ENCODE peak calls at places on chromosome 2, in four cellular contexts. S is MM.1S, G is testis, E is Panc1. D is an unnamed sample. For H3K4me1 and H3K36me3, the result is how much of the 10 kb centered on the place peaks cover.

GRCh38 chr2:112690853-112691390 is 29.9 kb upstream of the NT5DC4 start:
- DNase-seq in E (peak), G (peak), S (peak), D (peak)

GRCh38 chr2:232232915-232233314 is 145.6 kb upstream of the ALPP start:
- DNase-seq in S (no peak), E (no peak), G (no peak), D (no peak)

GRCh38 chr2:111636905-111637304 is 247.1 kb downstream of the ANAPC1 start:
- DNase-seq in S (no peak), E (no peak), G (no peak), D (no peak)

GRCh38 chr2:221042926-221043325 is 529.2 kb downstream of the EPHA4 start:
- DNase-seq in G (peak), E (no peak), S (no peak), D (no peak)

GRCh38 chr2:27041708-27042107 is 8.9 kb downstream of the TMEM214 start:
- DNase-seq in S (no peak), G (no peak), E (no peak), D (no peak)

GRCh38 chr2:195411219-195411687 is 245.8 kb upstream of the SLC39A10 start:
- DNase-seq in S (no peak), G (no peak), E (no peak), D (no peak)

GRCh38 chr2:70896765-70897202 is 38.9 kb upstream of the ATP6V1B1 start:
- DNase-seq in G (no peak), S (no peak), E (no peak), D (peak)

GRCh38 chr2:203759692-203760365 is 53.4 kb downstream of the CD28 start:
- DNase-seq in S (no peak), G (no peak), E (no peak), D (no peak)

GRCh38 chr2:63699549-63699839 is 110.7 kb downstream of the MDH1 start:
- DNase-seq in E (no peak), S (no peak), G (no peak), D (no peak)

GRCh38 chr2:132037527-132038178 is 124.1 kb downstream of the ANKRD30BL start:
- DNase-seq in G (peak), E (no peak), S (peak), D (peak)

GRCh38 chr2:168698959-168699358 is 103.5 kb upstream of the NOSTRIN start:
- DNase-seq in S (no peak), G (no peak), E (no peak), D (no peak)

GRCh38 chr2:187873132-187873531 is 318.9 kb upstream of the TFPI start:
- DNase-seq in E (no peak), S (no peak), G (no peak), D (no peak)

GRCh38 chr2:27701676-27702075 is 38.0 kb downstream of the SLC4A1AP start:
- DNase-seq in G (no peak), S (no peak), E (no peak), D (no peak)

GRCh38 chr2:217935245-217935879 is 67.4 kb downstream of the TNS1 start:
- DNase-seq in G (no peak), S (no peak), E (no peak), D (no peak)

GRCh38 chr2:232838406-232838874 is 31.6 kb upstream of the SNORC start:
- DNase-seq in S (peak), E (no peak), G (no peak), D (no peak)

GRCh38 chr2:238939074-238939473 is 91.2 kb downstream of the TWIST2 start:
- DNase-seq in G (no peak), E (no peak), S (no peak), D (peak)

GRCh38 chr2:203352604-203353255 is 24.5 kb downstream of the ABI2 start:
- DNase-seq in G (no peak), S (no peak), E (peak), D (no peak)

GRCh38 chr2:7418343-7418742 is 501.1 kb downstream of the RNF144A start:
- DNase-seq in G (no peak), E (no peak), S (no peak), D (no peak)

GRCh38 chr2:16429002-16429401 is 236.6 kb downstream of the CYRIA start:
- DNase-seq in G (no peak), E (no peak), S (no peak), D (no peak)

GRCh38 chr2:231168460-231169139 is 29.8 kb upstream of the ARMC9 start:
- DNase-seq in G (no peak), E (no peak), S (no peak), D (no peak)

GRCh38 chr2:231169475-231169874 is 29.0 kb upstream of the ARMC9 start:
- DNase-seq in G (no peak), S (no peak), E (no peak), D (no peak)

GRCh38 chr2:231170058-231170457 is 28.4 kb upstream of the ARMC9 start:
- DNase-seq in S (no peak), G (no peak), E (no peak), D (no peak)

GRCh38 chr2:231172020-231172419 is 26.4 kb upstream of the ARMC9 start:
- DNase-seq in S (no peak), G (no peak), E (no peak), D (no peak)

DNA sequence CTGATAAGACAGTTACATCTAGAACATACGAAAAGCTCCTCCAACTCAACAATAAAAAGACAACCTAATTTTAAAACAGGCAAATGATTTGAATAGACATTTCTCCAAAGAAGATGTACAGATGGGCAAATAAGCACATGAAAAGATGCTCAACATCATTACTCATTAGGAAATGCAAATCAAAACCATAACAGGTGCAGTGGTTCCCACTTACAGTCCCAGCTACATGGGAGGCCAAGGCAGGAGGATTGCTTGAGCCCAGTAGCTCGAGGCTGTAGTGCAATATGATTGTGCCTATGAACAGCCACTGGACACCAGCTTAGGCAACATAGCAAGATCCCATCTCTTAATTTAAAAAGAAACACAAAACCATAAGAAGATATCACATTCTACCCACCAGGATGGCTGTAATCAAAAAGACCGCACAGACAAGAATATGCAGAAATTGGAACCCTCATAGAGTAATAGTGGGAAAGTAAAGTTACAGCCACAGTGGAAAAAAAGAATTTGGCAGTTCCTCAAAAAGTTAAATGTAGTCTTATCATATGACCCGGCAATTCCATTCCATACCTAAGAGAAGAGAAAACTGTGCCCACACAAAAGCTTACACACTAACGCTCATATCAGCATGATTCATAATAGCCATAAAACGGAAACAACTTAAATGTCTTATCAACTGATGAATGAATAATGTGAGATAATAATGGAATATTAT is 30.5 kb upstream of the ARMC9 start:
- DNase-seq in S (no peak), E (no peak), G (no peak), D (no peak)
- H3K27ac ChIP-seq in S (no peak), E (no peak), G (no peak), D (no peak)

DNA sequence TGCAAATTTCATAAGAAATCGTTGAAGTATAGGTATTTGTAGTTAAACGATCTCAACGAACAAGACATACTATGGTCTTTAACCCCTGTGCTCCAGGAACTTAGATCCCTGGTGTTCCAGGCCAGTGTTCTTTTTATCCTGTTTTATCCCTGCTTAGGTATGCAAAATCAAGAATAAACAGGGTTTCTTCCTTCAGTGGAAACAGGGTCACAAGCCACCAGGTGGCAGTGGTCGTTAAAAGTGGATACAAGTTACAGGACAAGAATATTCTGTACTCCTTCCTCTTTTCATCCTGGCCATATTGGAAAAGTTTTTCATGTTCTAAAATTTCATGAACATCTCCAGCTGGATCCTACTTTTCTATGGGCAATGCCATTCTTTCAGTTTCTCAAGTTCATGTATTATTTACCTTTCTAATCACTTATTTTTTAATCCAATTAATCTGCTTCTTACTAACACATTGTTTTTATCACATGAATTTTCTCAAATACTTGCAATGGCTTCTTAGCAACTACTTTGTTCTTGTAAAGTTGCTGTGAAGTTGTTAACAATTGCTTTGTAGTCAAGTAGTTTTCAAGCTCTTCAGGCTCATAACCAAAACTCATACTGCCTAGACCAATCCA is 16.4 kb upstream of the HNMT start:
- DNase-seq in S (peak), E (no peak), G (peak), D (peak)
- H3K4me1 ChIP-seq in S (under half), E (under half), G (under half), D (under half)

GRCh38 chr2:104164721-104165252 is 689.1 kb upstream of the POU3F3 start:
- DNase-seq in S (no peak), G (no peak), E (no peak), D (peak)
- H3K36me3 ChIP-seq in S (under half), G (under half), E (under half), D (under half)

DNA sequence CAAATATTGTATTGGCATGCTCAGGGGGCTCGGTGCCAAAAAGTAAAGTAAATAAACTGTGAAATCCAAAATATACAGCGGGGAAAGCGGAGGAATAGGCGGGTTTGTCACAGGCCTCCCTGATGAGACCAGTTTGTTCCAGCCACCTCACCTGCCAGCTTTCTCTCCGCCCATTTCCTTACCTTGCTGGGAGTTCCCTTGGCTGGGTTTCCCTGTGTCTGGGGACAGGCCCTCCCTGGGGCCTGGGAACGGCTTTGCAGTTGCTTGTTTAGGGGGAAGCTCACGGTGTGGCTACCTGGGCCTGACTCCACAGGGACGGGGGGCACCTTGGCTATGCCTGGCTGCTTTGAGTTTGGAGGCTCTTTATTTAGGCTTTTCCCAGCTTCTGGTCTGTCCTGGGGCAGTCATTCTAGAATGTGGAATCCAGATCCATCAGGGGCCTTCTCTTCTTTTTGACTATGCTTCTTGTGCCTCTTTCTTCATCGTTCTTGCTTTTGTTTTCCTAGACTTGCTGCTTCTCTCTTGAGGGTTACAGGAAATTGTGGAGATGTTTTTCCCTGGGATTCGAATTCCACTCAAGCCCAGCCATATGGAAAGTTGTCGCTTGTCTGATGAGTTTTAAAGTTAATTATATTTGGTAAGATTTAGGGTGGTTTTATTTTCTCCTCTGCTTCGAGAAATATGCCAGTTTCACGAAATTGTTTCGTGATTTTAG is 2.3 kb downstream of the GLI2 start:
- DNase-seq in S (no peak), E (no peak), G (peak), D (peak)
- H3K27ac ChIP-seq in S (no peak), E (peak), G (peak), D (peak)